ENCODE peak calls at places on chromosomes 11 and 22, in nine cellular contexts. C is lower lobe of right lung, Y is WERI-Rb-1, K is brain microvascular endothelial cell, Z is cardiac muscle cell, M is PC-9, L is cardiac fibroblast, S is stomach, F is lower leg skin. X is an unnamed sample.

GRCh38 chr11:84163115-84163514 is 876.9 kb upstream of the CCDC90B start:
- DNase-seq in Y (no peak), C (no peak), L (no peak), S (no peak), M (no peak), F (no peak), K (no peak), Z (no peak), X (no peak)

GRCh38 chr22:47807506-47807905 is 1045.1 kb downstream of the TBC1D22A start:
- DNase-seq in C (no peak), Z (no peak), F (no peak), S (no peak), K (no peak), Y (no peak), M (no peak), L (no peak), X (no peak)

GRCh38 chr11:69854719-69855118 is 35.5 kb upstream of the FGF3 start:
- DNase-seq in Z (peak), M (peak), K (peak), F (no peak), S (no peak), L (peak), C (no peak), Y (no peak), X (no peak)

GRCh38 chr11:3920148-3920852 is 64.8 kb downstream of the STIM1 start:
- DNase-seq in S (peak), M (peak), L (peak), Y (no peak), K (peak), C (peak), Z (peak), F (peak), X (no peak)

GRCh38 chr22:22103078-22103593 is 120.5 kb upstream of the TOP3B start:
- DNase-seq in Z (no peak), M (no peak), F (no peak), L (no peak), Y (peak), K (no peak), S (no peak), C (no peak), X (no peak)

GRCh38 chr22:31104869-31105268 is 2.5 kb downstream of the SELENOM start:
- DNase-seq in K (no peak), Y (no peak), S (no peak), M (no peak), Z (no peak), F (no peak), L (no peak), C (no peak), X (no peak)

GRCh38 chr11:28874706-28875105 is 766.5 kb downstream of the METTL15 start:
- DNase-seq in Z (no peak), K (no peak), C (no peak), S (no peak), F (no peak), Y (no peak), L (no peak), M (no peak), X (no peak)

GRCh38 chr11:57458410-57459111 is 1.8 kb upstream of the RTN4RL2 start:
- DNase-seq in S (peak), L (no peak), K (peak), F (no peak), C (peak), M (peak), Z (peak), Y (peak), X (peak)

GRCh38 chr11:68146704-68147474 is 25.7 kb upstream of the CHKA start:
- DNase-seq in K (peak), Y (no peak), M (peak), Z (peak), S (peak), C (peak), L (peak), F (no peak), X (peak)

GRCh38 chr11:11782532-11783110 is 59.2 kb upstream of the USP47 start:
- DNase-seq in Y (no peak), Z (no peak), L (no peak), F (peak), K (no peak), C (peak), S (peak), M (no peak), X (peak)

GRCh38 chr11:35683728-35684339 is 21.3 kb downstream of the TRIM44 start:
- DNase-seq in C (no peak), K (no peak), S (no peak), Z (no peak), M (no peak), L (peak), F (no peak), Y (no peak), X (no peak)

GRCh38 chr11:118659956-118660645 is 19.3 kb downstream of the TREH start:
- DNase-seq in Z (no peak), S (no peak), L (no peak), C (no peak), M (no peak), Y (no peak), F (no peak), K (no peak), X (no peak)

GRCh38 chr22:30871391-30872281 is 96.9 kb downstream of the MORC2 start:
- DNase-seq in K (no peak), Y (no peak), C (peak), S (no peak), F (no peak), M (no peak), L (no peak), Z (no peak), X (peak)

GRCh38 chr11:46698597-46698996 is 1.8 kb downstream of the ARHGAP1 start:
- DNase-seq in K (no peak), M (no peak), S (no peak), Y (no peak), F (no peak), Z (no peak), L (no peak), C (no peak), X (no peak)

DNA sequence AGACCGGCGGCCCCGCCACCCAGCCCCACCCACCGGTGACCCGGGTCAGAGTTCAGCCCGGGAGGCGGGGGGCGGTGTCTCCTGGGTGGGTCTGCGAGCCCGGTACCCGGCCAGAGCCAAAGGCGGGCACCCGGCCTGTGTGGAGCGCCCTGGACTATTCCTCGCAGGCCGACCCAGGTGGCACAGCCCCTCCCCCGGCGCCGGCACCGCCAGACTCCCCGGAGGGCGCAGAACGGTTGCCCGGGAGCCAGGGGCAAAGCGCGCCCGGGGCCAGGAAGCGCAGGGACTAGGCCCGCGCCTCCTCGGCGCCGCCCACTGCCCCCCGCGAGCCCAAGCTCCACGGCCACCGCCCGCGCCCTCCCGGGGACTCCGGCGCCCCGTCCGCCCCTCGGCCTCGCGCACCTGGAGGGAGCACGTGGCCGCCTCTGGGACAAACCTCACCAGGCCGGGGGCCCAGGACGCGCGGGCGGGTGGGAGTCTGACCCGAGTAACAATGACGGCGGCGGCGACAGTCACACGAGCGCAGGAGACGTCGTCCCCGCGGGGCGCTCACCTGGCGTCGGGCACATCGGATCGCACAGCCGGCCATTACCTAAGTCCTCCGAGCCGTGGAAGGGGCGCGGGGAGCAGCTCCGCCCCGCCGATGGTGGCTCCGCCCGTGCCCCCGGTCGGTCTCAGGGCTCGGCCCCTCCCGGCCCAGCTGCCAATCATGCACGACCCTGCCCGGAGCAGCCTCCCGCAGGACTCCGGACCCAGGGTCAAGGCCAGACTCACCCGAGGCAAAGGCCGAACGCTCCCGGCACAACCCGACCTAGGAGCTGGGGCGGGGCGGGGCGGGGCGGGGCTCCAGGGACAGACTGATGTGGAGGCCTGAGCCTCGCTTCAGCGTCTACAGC is 7.5 kb downstream of the PLXNB2 start:
- DNase-seq in K (no peak), Y (no peak), M (no peak), Z (no peak), S (peak), L (no peak), C (no peak), F (no peak), X (peak)
- H3K4me3 ChIP-seq in K (no peak), Y (no peak), M (no peak), Z (peak), S (peak), L (no peak), C (peak), F (no peak), X (peak)

DNA sequence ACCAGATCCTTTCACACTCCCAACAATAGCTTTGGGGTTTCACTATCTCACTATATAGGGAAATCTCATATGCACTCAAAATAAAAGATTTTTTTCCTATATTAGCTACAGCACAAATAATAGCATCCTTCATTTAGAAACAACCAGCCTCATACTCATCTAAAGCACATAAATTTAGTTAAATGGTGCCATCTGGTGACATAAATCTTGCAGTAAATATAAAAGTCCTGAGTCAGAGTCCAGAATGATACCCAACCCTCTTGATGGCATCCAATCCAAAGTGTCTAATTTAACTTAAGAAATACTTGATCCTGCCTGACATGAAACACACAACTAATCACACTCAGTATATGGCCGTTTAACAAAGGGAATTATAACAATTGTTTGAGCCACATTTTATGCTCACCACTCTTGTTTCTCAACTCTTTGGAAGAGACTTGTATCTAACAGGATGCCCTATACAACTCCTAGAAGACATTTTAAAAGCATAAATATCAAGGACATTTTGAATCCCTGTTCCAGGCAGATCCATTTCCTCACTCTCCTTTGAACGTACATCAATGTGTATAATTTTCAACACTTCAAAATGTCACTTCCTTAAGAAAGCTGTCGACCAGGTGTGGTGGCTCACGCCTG is 36.2 kb downstream of the DLG2 start:
- DNase-seq in L (peak), Y (no peak), M (no peak), S (no peak), K (peak), F (no peak), C (no peak), Z (peak), X (no peak)
- TF ChIP-seq CTCF in L (no peak), Y (peak), M (peak), S (no peak), K (peak), F (no peak), C (no peak), Z (no peak), X (no peak)

GRCh38 chr11:115060840-115061239 is 382.5 kb downstream of the NXPE2 start:
- DNase-seq in Z (no peak), Y (no peak), L (no peak), F (no peak), M (no peak), S (no peak), C (no peak), K (no peak), X (no peak)

GRCh38 chr11:115056514-115056913 is 378.2 kb downstream of the NXPE2 start:
- DNase-seq in K (no peak), L (no peak), S (no peak), M (no peak), Z (no peak), Y (no peak), C (no peak), F (no peak), X (no peak)

GRCh38 chr11:115051938-115052590 is 373.7 kb downstream of the NXPE2 start:
- DNase-seq in M (no peak), K (no peak), S (no peak), L (no peak), C (no peak), Z (no peak), F (no peak), Y (no peak), X (no peak)

GRCh38 chr11:115052601-115053000 is 374.3 kb downstream of the NXPE2 start:
- DNase-seq in L (no peak), F (no peak), K (no peak), S (no peak), Z (no peak), M (no peak), C (no peak), Y (peak), X (no peak)

GRCh38 chr11:115054541-115055538 is 376.5 kb downstream of the NXPE2 start:
- DNase-seq in F (no peak), M (no peak), L (no peak), K (no peak), Z (no peak), C (no peak), Y (no peak), S (no peak), X (no peak)
- H3K4me3 ChIP-seq in F (no peak), M (no peak), L (no peak), K (no peak), Z (no peak), C (no peak), Y (no peak), S (no peak), X (no peak)

GRCh38 chr11:65377777-65378176 is 4.7 kb downstream of the SLC25A45 start:
- DNase-seq in K (no peak), L (no peak), F (no peak), M (no peak), Y (no peak), C (no peak), S (no peak), Z (no peak), X (no peak)
- TF ChIP-seq CTCF in K (no peak), L (no peak), F (no peak), M (no peak), Y (no peak), C (no peak), S (no peak), Z (no peak), X (no peak)

DNA sequence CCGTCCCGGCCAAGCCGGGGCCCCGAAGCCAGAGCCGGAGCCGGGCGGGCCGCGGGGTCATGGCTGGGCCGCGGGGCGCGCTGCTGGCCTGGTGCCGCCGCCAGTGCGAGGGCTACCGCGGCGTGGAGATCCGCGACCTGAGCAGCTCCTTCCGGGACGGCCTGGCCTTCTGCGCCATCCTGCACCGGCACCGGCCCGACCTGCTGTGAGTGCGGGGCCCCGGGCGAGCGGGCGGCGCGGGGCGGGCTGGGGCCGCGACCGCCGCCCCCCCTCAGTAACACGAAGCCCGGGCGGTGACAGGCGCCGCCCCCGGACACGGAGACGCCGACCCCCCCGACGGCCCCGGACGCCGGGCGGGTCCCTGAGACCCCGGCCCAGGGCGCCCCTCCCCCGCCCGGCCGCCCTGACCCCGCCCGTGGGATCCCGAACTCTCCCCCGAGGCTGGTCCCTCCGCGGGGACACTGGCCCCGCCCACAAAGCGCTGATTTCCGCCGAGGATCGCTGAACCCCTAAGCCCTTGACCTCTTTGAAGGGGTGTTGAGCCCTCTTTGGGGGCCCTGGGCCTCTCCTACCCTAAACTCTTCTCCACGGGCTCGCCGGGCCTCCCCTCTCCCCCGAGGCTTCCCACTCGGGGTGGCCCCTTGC is 389 bp downstream of the MICALL1 start:
- DNase-seq in C (no peak), Z (no peak), K (no peak), S (no peak), M (peak), Y (no peak), F (no peak), L (no peak), X (peak)
- H3K4me3 ChIP-seq in C (peak), Z (peak), K (peak), S (peak), M (peak), Y (peak), F (peak), L (peak), X (peak)

DNA sequence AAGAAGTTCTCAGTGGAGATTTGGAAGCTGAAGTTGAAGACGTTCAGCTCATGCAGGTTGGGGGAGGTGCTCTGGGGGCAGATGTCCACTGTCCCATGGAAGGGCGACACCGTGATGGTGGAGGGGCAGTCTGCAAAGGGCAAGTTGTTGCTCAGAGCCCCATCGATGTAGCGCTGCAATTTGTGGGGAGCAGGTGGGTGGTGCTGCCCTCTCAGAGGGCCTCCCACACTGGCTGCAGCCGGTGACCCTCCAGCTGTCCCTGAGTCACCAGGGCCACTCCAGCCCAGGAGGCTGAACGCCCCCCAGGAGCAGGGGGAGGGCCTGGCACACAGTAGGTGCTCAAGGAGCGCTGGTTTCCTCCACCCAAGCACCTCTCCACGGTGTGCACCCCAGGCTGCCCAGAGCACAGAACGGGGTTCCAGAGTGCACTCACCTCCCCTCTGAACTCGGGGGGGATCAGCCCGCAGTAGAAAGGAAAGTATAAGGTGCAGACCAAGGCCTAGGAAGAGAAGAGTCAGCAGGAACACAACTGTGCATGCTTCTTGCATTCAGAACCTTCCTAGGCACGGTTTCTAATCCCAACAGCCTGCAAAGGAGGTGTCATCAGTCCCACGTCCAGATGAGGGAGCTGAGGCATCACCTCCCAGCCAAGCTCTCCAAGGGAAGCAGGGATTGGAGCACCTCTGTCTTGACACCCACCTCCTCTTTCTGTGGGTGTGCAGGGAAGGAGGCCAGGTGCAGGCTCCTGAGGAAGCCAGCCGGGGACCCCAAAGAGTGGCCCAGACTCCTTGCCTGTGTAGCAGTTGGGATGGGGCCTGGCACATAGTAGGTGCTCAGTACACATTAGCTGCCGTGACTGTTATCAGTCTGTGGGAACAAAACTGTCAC is 2.2 kb downstream of the PNPLA5 start:
- DNase-seq in K (no peak), C (no peak), S (no peak), L (peak), Y (peak), M (no peak), Z (peak), F (no peak), X (no peak)
- TF ChIP-seq CTCF in K (peak), C (no peak), S (no peak), L (no peak), Y (peak), M (peak), Z (no peak), F (no peak), X (no peak)

GRCh38 chr11:113188433-113188834 is 125.9 kb upstream of the TTC12 start:
- DNase-seq in F (no peak), L (no peak), C (no peak), Y (no peak), M (no peak), Z (no peak), S (no peak), K (no peak), X (no peak)
- H3K4me3 ChIP-seq in F (no peak), L (no peak), C (no peak), Y (no peak), M (no peak), Z (no peak), S (no peak), K (no peak), X (no peak)

DNA sequence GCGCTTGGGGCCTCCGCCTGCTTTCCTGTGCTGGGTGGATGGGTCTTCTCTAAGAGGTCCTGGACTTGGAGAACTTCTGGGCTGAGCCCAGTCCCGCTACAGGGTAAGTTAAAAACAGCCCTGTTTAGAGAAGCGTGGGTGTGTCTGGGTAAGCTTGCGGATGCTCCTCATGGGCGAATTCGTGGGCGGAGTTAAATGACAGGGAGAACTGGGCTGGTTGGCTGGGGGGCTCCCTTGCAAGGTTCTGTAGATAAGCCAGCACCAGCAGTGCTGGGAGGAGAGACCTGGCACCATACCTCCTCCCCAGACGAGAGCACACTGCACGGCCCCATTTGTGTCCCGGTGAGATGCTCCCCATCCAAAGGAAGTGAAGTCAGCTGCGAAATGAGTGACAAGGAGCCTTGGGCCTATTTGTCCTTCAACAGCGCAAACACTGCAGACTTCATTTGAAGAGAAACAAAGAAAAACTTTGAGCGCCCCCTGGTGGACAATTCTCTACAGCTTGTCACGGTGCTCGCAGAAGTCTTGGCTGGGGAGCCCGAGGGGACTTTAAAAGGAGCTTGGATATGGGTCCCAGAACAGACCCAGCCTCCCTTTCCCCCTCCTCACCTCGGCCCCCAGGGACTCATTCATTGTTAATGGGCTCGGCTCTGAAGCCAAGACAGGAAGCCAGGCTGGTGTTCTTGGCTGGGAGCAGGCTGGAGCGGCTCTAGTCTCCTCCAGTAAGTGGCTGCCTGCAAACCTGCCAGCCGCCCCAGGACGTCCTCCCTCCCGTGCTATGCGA is 39.5 kb downstream of the TP53I11 start:
- DNase-seq in F (peak), K (peak), M (peak), L (peak), Y (peak), Z (peak), S (peak), C (peak), X (peak)
- TF ChIP-seq CTCF in F (peak), K (peak), M (peak), L (peak), Y (peak), Z (peak), S (no peak), C (peak), X (peak)